ENCODE peak calls at places on chromosome 1, in six cellular contexts. One of them, this sample, is unnamed.

GRCh38 chr1:152673016-152673415 is 2.1 kb upstream of the LCE2C start:
- DNase-seq in HepG2: peak
- DNase-seq in GM12892: no peak
- DNase-seq in vagina: no peak
- DNase-seq in GM12891: no peak
- DNase-seq in upper lobe of left lung: no peak
- DNase-seq in this sample: no peak

GRCh38 chr1:197180252-197180878 is 33.9 kb upstream of the ASPM start:
- DNase-seq in upper lobe of left lung: no peak
- DNase-seq in GM12892: no peak
- DNase-seq in vagina: no peak
- DNase-seq in HepG2: peak
- DNase-seq in GM12891: no peak
- DNase-seq in this sample: no peak

GRCh38 chr1:156744786-156745419 is 4.0 kb upstream of the MRPL24 start:
- DNase-seq in HepG2: no peak
- DNase-seq in upper lobe of left lung: no peak
- DNase-seq in vagina: no peak
- DNase-seq in GM12891: no peak
- DNase-seq in GM12892: no peak
- DNase-seq in this sample: no peak

GRCh38 chr1:2967881-2968280 is 53.4 kb upstream of the ACTRT2 start:
- DNase-seq in HepG2: no peak
- DNase-seq in GM12891: no peak
- DNase-seq in upper lobe of left lung: no peak
- DNase-seq in vagina: no peak
- DNase-seq in GM12892: no peak
- DNase-seq in this sample: peak

GRCh38 chr1:54476231-54477109 is 70.3 kb upstream of the SSBP3 start:
- DNase-seq in HepG2: no peak
- DNase-seq in GM12892: no peak
- DNase-seq in GM12891: no peak
- DNase-seq in upper lobe of left lung: no peak
- DNase-seq in vagina: no peak
- DNase-seq in this sample: no peak

GRCh38 chr1:32400876-32401631 is 6.8 kb upstream of the BSDC1 start:
- DNase-seq in vagina: no peak
- DNase-seq in GM12892: peak
- DNase-seq in GM12891: peak
- DNase-seq in upper lobe of left lung: peak
- DNase-seq in HepG2: peak
- DNase-seq in this sample: peak

GRCh38 chr1:221429262-221429661 is 312.6 kb downstream of the DUSP10 start:
- DNase-seq in HepG2: no peak
- DNase-seq in vagina: no peak
- DNase-seq in GM12892: no peak
- DNase-seq in GM12891: no peak
- DNase-seq in upper lobe of left lung: no peak
- DNase-seq in this sample: no peak

GRCh38 chr1:51630922-51631321 is 14.0 kb downstream of the OSBPL9 start:
- DNase-seq in upper lobe of left lung: no peak
- DNase-seq in HepG2: no peak
- DNase-seq in vagina: no peak
- DNase-seq in GM12892: no peak
- DNase-seq in GM12891: no peak
- DNase-seq in this sample: no peak

GRCh38 chr1:58783090-58783992 is 506 bp downstream of the JUN start:
- DNase-seq in HepG2: no peak
- DNase-seq in GM12892: no peak
- DNase-seq in GM12891: no peak
- DNase-seq in upper lobe of left lung: peak
- DNase-seq in vagina: no peak
- DNase-seq in this sample: peak

GRCh38 chr1:182149411-182149965 is 88.0 kb upstream of the ZNF648 start:
- DNase-seq in upper lobe of left lung: peak
- DNase-seq in HepG2: no peak
- DNase-seq in GM12892: no peak
- DNase-seq in GM12891: no peak
- DNase-seq in vagina: no peak
- DNase-seq in this sample: peak

GRCh38 chr1:61081135-61081636 is 1.2 kb upstream of the NFIA start:
- DNase-seq in GM12892: no peak
- DNase-seq in GM12891: no peak
- DNase-seq in HepG2: no peak
- DNase-seq in upper lobe of left lung: no peak
- DNase-seq in vagina: no peak
- DNase-seq in this sample: no peak

GRCh38 chr1:72623299-72623708 is 341.0 kb upstream of the NEGR1 start:
- DNase-seq in GM12892: no peak
- DNase-seq in HepG2: peak
- DNase-seq in upper lobe of left lung: no peak
- DNase-seq in GM12891: no peak
- DNase-seq in vagina: no peak
- DNase-seq in this sample: no peak

GRCh38 chr1:189513091-189513490 is 964.6 kb downstream of the BRINP3 start:
- DNase-seq in GM12891: no peak
- DNase-seq in GM12892: no peak
- DNase-seq in upper lobe of left lung: no peak
- DNase-seq in HepG2: peak
- DNase-seq in vagina: no peak
- DNase-seq in this sample: no peak

GRCh38 chr1:200510228-200510623 is 100.4 kb upstream of the ZNF281 start:
- DNase-seq in vagina: no peak
- DNase-seq in GM12892: peak
- DNase-seq in HepG2: peak
- DNase-seq in upper lobe of left lung: peak
- DNase-seq in GM12891: peak
- DNase-seq in this sample: peak

GRCh38 chr1:43864111-43865045 is 69.2 kb upstream of the ARTN start:
- DNase-seq in GM12891: no peak
- DNase-seq in HepG2: no peak
- DNase-seq in GM12892: no peak
- DNase-seq in vagina: no peak
- DNase-seq in upper lobe of left lung: no peak
- DNase-seq in this sample: no peak

GRCh38 chr1:116488052-116488451 is 82.8 kb downstream of the CD58 start:
- DNase-seq in GM12892: no peak
- DNase-seq in vagina: no peak
- DNase-seq in GM12891: no peak
- DNase-seq in HepG2: no peak
- DNase-seq in upper lobe of left lung: no peak
- DNase-seq in this sample: no peak

GRCh38 chr1:9229549-9229948 is 5.0 kb upstream of the H6PD start:
- DNase-seq in upper lobe of left lung: no peak
- DNase-seq in vagina: no peak
- DNase-seq in GM12892: no peak
- DNase-seq in GM12891: no peak
- DNase-seq in HepG2: no peak
- DNase-seq in this sample: no peak

GRCh38 chr1:39902121-39902807 is 547 bp upstream of the MYCL start:
- DNase-seq in HepG2: peak
- DNase-seq in upper lobe of left lung: peak
- DNase-seq in GM12891: peak
- DNase-seq in GM12892: peak
- DNase-seq in vagina: no peak
- DNase-seq in this sample: no peak

GRCh38 chr1:206002833-206003532 is at the start of gene RAB7B:
- DNase-seq in GM12892: no peak
- DNase-seq in upper lobe of left lung: peak
- DNase-seq in vagina: peak
- DNase-seq in HepG2: no peak
- DNase-seq in GM12891: no peak
- DNase-seq in this sample: peak

GRCh38 chr1:58457023-58457635 is 89.4 kb downstream of the OMA1 start:
- DNase-seq in upper lobe of left lung: no peak
- DNase-seq in GM12891: no peak
- DNase-seq in vagina: no peak
- DNase-seq in GM12892: no peak
- DNase-seq in HepG2: no peak
- DNase-seq in this sample: no peak

GRCh38 chr1:188706742-188707141 is 1770.9 kb downstream of the BRINP3 start:
- DNase-seq in upper lobe of left lung: no peak
- DNase-seq in GM12892: no peak
- DNase-seq in vagina: no peak
- DNase-seq in GM12891: no peak
- DNase-seq in HepG2: peak
- DNase-seq in this sample: no peak

GRCh38 chr1:71521655-71522264 is 440.9 kb upstream of the ZRANB2 start:
- DNase-seq in vagina: no peak
- DNase-seq in GM12892: no peak
- DNase-seq in HepG2: peak
- DNase-seq in upper lobe of left lung: peak
- DNase-seq in GM12891: no peak
- DNase-seq in this sample: no peak

GRCh38 chr1:53326598-53327182 is 1.2 kb downstream of the LRP8 start:
- DNase-seq in HepG2: no peak
- DNase-seq in GM12892: peak
- DNase-seq in upper lobe of left lung: peak
- DNase-seq in GM12891: peak
- DNase-seq in vagina: no peak
- DNase-seq in this sample: no peak

GRCh38 chr1:227542153-227543120 is 20.9 kb upstream of the ZNF678 start:
- DNase-seq in upper lobe of left lung: peak
- DNase-seq in vagina: peak
- DNase-seq in GM12892: peak
- DNase-seq in HepG2: peak
- DNase-seq in GM12891: peak
- DNase-seq in this sample: peak

GRCh38 chr1:153928776-153929432 is 6.1 kb upstream of the GATAD2B start:
- DNase-seq in GM12891: no peak
- DNase-seq in GM12892: no peak
- DNase-seq in vagina: no peak
- DNase-seq in HepG2: no peak
- DNase-seq in upper lobe of left lung: no peak
- DNase-seq in this sample: no peak

GRCh38 chr1:116372186-116372585 is 858 bp upstream of the ATP1A1 start:
- DNase-seq in vagina: no peak
- DNase-seq in GM12892: no peak
- DNase-seq in upper lobe of left lung: no peak
- DNase-seq in HepG2: no peak
- DNase-seq in GM12891: no peak
- DNase-seq in this sample: no peak

DNA sequence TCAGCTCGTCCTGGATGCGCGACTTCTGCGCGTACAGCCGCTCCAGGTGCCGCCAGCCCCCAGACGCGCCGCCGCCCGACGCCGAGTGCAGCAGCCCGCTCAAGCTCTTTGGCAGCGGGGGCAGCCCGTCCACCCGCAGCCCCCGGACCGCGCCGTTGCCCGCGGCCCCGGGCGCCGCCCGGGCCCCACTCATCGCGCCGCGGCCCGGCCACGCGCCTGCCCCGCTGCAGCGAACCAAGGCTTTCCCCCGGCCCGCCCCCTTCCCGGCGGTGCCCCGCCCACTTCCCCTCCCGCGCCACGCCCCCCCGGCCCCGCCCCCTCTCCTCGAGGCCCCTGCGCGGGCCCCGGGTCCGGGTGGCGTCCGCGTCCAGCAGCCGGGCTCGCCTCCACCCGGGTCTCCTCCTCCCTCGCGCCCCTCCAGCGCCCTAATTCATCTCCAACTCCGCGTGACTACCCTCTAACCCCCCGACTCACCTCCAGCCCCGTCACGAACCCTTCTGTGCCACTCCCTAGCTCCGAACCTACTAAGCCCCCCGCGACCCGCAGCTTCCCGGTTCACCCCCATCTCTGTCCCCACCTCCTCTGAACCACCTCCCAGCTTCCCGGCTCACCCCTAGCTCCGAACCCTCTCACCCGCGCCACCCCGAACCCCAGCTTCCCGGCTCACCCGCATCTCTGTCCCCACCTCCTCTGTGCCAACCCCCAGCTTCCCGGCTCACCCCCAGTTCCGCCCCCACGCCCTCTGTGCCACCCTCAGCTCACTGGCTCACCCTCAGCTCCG is at the start of gene FAM89A:
- DNase-seq in upper lobe of left lung: peak
- DNase-seq in GM12892: peak
- DNase-seq in GM12891: peak
- DNase-seq in HepG2: no peak
- DNase-seq in vagina: no peak
- DNase-seq in this sample: peak
- TF ChIP-seq POLR2AphosphoS5 in upper lobe of left lung: peak
- TF ChIP-seq POLR2AphosphoS5 in GM12892: no peak
- TF ChIP-seq POLR2AphosphoS5 in GM12891: no peak
- TF ChIP-seq POLR2AphosphoS5 in HepG2: no peak
- TF ChIP-seq POLR2AphosphoS5 in vagina: no peak
- TF ChIP-seq POLR2AphosphoS5 in this sample: no peak

GRCh38 chr1:185408675-185409270 is 91.7 kb upstream of the IVNS1ABP start:
- DNase-seq in upper lobe of left lung: no peak
- DNase-seq in vagina: no peak
- DNase-seq in HepG2: no peak
- DNase-seq in GM12892: no peak
- DNase-seq in GM12891: no peak
- DNase-seq in this sample: no peak

GRCh38 chr1:185409345-185409744 is 92.3 kb upstream of the IVNS1ABP start:
- DNase-seq in vagina: no peak
- DNase-seq in GM12892: no peak
- DNase-seq in GM12891: no peak
- DNase-seq in HepG2: no peak
- DNase-seq in upper lobe of left lung: no peak
- DNase-seq in this sample: no peak

GRCh38 chr1:185409763-185410528 is 92.9 kb upstream of the IVNS1ABP start:
- DNase-seq in GM12892: no peak
- DNase-seq in GM12891: no peak
- DNase-seq in upper lobe of left lung: no peak
- DNase-seq in HepG2: no peak
- DNase-seq in vagina: no peak
- DNase-seq in this sample: no peak

GRCh38 chr1:185412385-185413074 is 95.5 kb upstream of the IVNS1ABP start:
- DNase-seq in GM12891: no peak
- DNase-seq in upper lobe of left lung: peak
- DNase-seq in GM12892: no peak
- DNase-seq in HepG2: no peak
- DNase-seq in vagina: no peak
- DNase-seq in this sample: no peak
- TF ChIP-seq POLR2AphosphoS5 in GM12891: no peak
- TF ChIP-seq POLR2AphosphoS5 in upper lobe of left lung: no peak
- TF ChIP-seq POLR2AphosphoS5 in GM12892: no peak
- TF ChIP-seq POLR2AphosphoS5 in HepG2: no peak
- TF ChIP-seq POLR2AphosphoS5 in vagina: peak
- TF ChIP-seq POLR2AphosphoS5 in this sample: no peak

GRCh38 chr1:24289937-24290595 is 29.1 kb upstream of the GRHL3 start:
- DNase-seq in GM12892: no peak
- DNase-seq in GM12891: no peak
- DNase-seq in vagina: peak
- DNase-seq in upper lobe of left lung: peak
- DNase-seq in HepG2: no peak
- DNase-seq in this sample: peak
- TF ChIP-seq POLR2AphosphoS5 in GM12892: no peak
- TF ChIP-seq POLR2AphosphoS5 in GM12891: no peak
- TF ChIP-seq POLR2AphosphoS5 in vagina: peak
- TF ChIP-seq POLR2AphosphoS5 in upper lobe of left lung: peak
- TF ChIP-seq POLR2AphosphoS5 in HepG2: no peak
- TF ChIP-seq POLR2AphosphoS5 in this sample: peak

DNA sequence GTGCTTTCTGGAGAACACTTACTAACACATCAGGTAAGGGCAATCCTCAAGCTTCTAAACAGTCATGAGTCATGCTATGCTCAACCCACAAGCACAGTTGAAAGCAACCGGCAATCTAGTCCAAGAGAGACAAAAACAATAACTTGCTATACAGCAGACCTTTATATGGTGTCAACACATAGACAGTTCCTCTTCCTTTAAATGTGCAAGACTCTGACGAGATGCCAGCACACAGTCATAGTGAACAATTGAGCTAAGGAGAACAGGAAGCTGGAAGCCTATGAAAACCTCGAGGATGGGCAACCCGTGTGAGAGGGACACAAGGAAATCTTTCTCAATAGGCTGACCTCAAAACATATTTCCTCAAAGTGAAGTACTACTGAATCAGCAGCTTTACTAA is 5.3 kb downstream of the ADIPOR1 start:
- DNase-seq in upper lobe of left lung: peak
- DNase-seq in HepG2: no peak
- DNase-seq in vagina: no peak
- DNase-seq in GM12892: no peak
- DNase-seq in GM12891: no peak
- DNase-seq in this sample: peak
- TF ChIP-seq POLR2AphosphoS5 in upper lobe of left lung: peak
- TF ChIP-seq POLR2AphosphoS5 in HepG2: no peak
- TF ChIP-seq POLR2AphosphoS5 in vagina: peak
- TF ChIP-seq POLR2AphosphoS5 in GM12892: no peak
- TF ChIP-seq POLR2AphosphoS5 in GM12891: no peak
- TF ChIP-seq POLR2AphosphoS5 in this sample: no peak